ENCODE peak calls at places on chromosomes 12 and 14, in four cellular contexts. C is dorsolateral prefrontal cortex, N is adrenal gland, T is AG04449. L is an unnamed sample.

GRCh38 chr14:57266060-57266459 is 2.6 kb downstream of the EXOC5 start:
- DNase-seq in T (no peak), N (no peak), C (no peak), L (no peak)

GRCh38 chr14:69046468-69046867 is 67.4 kb upstream of the ACTN1 start:
- DNase-seq in C (no peak), T (no peak), N (peak), L (no peak)

GRCh38 chr14:94918896-94919295 is 149.0 kb upstream of the GSC start:
- DNase-seq in C (no peak), N (no peak), T (no peak), L (no peak)

GRCh38 chr14:77843155-77843554 is 43.2 kb downstream of the ADCK1 start:
- DNase-seq in N (no peak), T (no peak), C (no peak), L (no peak)

GRCh38 chr12:130227641-130228040 is 65.4 kb downstream of the FZD10 start:
- DNase-seq in C (no peak), T (no peak), N (no peak), L (no peak)

GRCh38 chr14:51430600-51430999 is 190.6 kb downstream of the TMX1 start:
- DNase-seq in N (no peak), T (no peak), C (no peak), L (no peak)

GRCh38 chr12:6462234-6462995 is 8.1 kb downstream of the VAMP1 start:
- DNase-seq in N (no peak), C (no peak), T (no peak), L (no peak)

GRCh38 chr12:130557876-130558770 is 158.0 kb downstream of the RIMBP2 start:
- DNase-seq in C (no peak), N (no peak), T (no peak), L (no peak)

GRCh38 chr14:77804592-77804991 is 4.7 kb downstream of the ADCK1 start:
- DNase-seq in C (no peak), T (no peak), N (peak), L (peak)

GRCh38 chr14:99728231-99728920 is 44.3 kb downstream of the CYP46A1 start:
- DNase-seq in C (peak), T (no peak), N (no peak), L (no peak)

GRCh38 chr12:45975506-45975905 is 14.9 kb downstream of the SCAF11 start:
- DNase-seq in T (no peak), C (no peak), N (no peak), L (no peak)

GRCh38 chr14:103066399-103066798 is 9.1 kb upstream of the CDC42BPB start:
- DNase-seq in C (no peak), T (no peak), N (peak), L (no peak)

GRCh38 chr12:127145929-127146789 is 1120.8 kb upstream of the TMEM132C start:
- DNase-seq in T (no peak), C (peak), N (peak), L (no peak)

GRCh38 chr14:74577948-74578275 is 34.1 kb downstream of the LTBP2 start:
- DNase-seq in C (no peak), N (no peak), T (no peak), L (no peak)

GRCh38 chr12:63124778-63125177 is 26.2 kb downstream of the AVPR1A start:
- DNase-seq in T (peak), C (no peak), N (no peak), L (no peak)

GRCh38 chr12:71158361-71158882 is 623 bp upstream of the TSPAN8 start:
- DNase-seq in N (no peak), T (no peak), C (no peak), L (no peak)

GRCh38 chr12:26298785-26299621 is 103.6 kb downstream of the SSPN start:
- DNase-seq in N (peak), T (no peak), C (no peak), L (peak)
- TF ChIP-seq CTCF in N (peak), T (no peak), C (no peak), L (no peak)

GRCh38 chr14:55028476-55028875 is 1.4 kb downstream of the SOCS4 start:
- DNase-seq in T (no peak), C (no peak), N (no peak), L (no peak)
- H3K4me3 ChIP-seq in T (peak), C (peak), N (no peak), L (peak)

GRCh38 chr12:60501124-60501729 is 905.4 kb downstream of the SLC16A7 start:
- DNase-seq in N (no peak), T (no peak), C (no peak), L (no peak)
- TF ChIP-seq CTCF in N (no peak), T (no peak), C (no peak), L (no peak)

GRCh38 chr12:53972722-53973092 is 219 bp upstream of the HOXC11 start:
- DNase-seq in N (no peak), C (no peak), T (no peak), L (no peak)

GRCh38 chr12:53972152-53972702 is 699 bp upstream of the HOXC11 start:
- DNase-seq in N (no peak), C (no peak), T (no peak), L (no peak)

GRCh38 chr12:53974084-53975018 is at the start of gene HOTAIR:
- DNase-seq in N (no peak), C (no peak), T (no peak), L (peak)

GRCh38 chr12:53971686-53972085 is 1.2 kb upstream of the HOXC11 start:
- DNase-seq in N (no peak), T (no peak), C (no peak), L (no peak)

GRCh38 chr12:53973093-53974042 is at the start of gene HOXC11:
- DNase-seq in T (no peak), C (no peak), N (no peak), L (no peak)
- H3K4me3 ChIP-seq in T (peak), C (no peak), N (no peak), L (no peak)

L was measured in GM12865.